ENCODE peak calls at places on chromosomes 2 and 18, in five cellular contexts. L is foreskin fibroblast, N is HFF-Myc, Y is breast epithelium, J is Peyer's patch. G is an unnamed sample.

GRCh38 chr2:113200236-113200635 is 26.5 kb downstream of the PSD4 start:
- DNase-seq in L (no peak), N (no peak), Y (no peak), J (peak), G (no peak)

GRCh38 chr2:8575810-8576423 is 105.9 kb upstream of the ID2 start:
- DNase-seq in L (no peak), N (no peak), Y (no peak), J (no peak), G (no peak)

GRCh38 chr2:149733936-149734685 is 146.5 kb upstream of the MMADHC start:
- DNase-seq in L (peak), N (no peak), Y (no peak), J (no peak), G (peak)

GRCh38 chr2:27071277-27071989 is at the start of gene OST4:
- DNase-seq in L (peak), N (peak), Y (peak), J (peak), G (peak)

GRCh38 chr2:69012310-69013122 is 463 bp upstream of the ANTXR1 start:
- DNase-seq in L (peak), N (peak), Y (peak), J (peak), G (peak)

GRCh38 chr2:240465765-240466578 is 30.5 kb downstream of the GPC1 start:
- DNase-seq in L (no peak), N (no peak), Y (peak), J (peak), G (no peak)

GRCh38 chr2:113755690-113756063 is 765 bp downstream of the SLC35F5 start:
- DNase-seq in L (peak), N (no peak), Y (no peak), J (no peak), G (no peak)

GRCh38 chr2:128568106-128568505 is 249.4 kb upstream of the HS6ST1 start:
- DNase-seq in L (no peak), N (no peak), Y (peak), J (no peak), G (no peak)

GRCh38 chr2:102346381-102347130 is 9.0 kb upstream of the IL18R1 start:
- DNase-seq in L (no peak), N (no peak), Y (no peak), J (no peak), G (no peak)

GRCh38 chr18:62735387-62735786 is 20.0 kb downstream of the PHLPP1 start:
- DNase-seq in L (no peak), N (no peak), Y (no peak), J (no peak), G (no peak)

GRCh38 chr2:30514134-30514860 is 67.3 kb downstream of the LCLAT1 start:
- DNase-seq in L (peak), N (peak), Y (no peak), J (no peak), G (peak)

GRCh38 chr2:203897544-203897943 is 30.0 kb downstream of the CTLA4 start:
- DNase-seq in L (no peak), N (no peak), Y (no peak), J (no peak), G (no peak)

GRCh38 chr2:110735366-110735765 is 3.0 kb downstream of the ACOXL start:
- DNase-seq in L (no peak), N (no peak), Y (no peak), J (no peak), G (peak)

GRCh38 chr2:152525277-152525838 is 190.4 kb downstream of the FMNL2 start:
- DNase-seq in L (peak), N (peak), Y (no peak), J (no peak), G (peak)

GRCh38 chr18:2906522-2907458 is 60.0 kb downstream of the EMILIN2 start:
- DNase-seq in L (peak), N (no peak), Y (no peak), J (peak), G (no peak)

GRCh38 chr2:227204452-227204851 is 40.0 kb downstream of the COL4A3 start:
- DNase-seq in L (no peak), N (no peak), Y (no peak), J (no peak), G (no peak)

GRCh38 chr2:149094217-149095015 is 55.9 kb downstream of the LYPD6B start:
- DNase-seq in L (no peak), N (no peak), Y (no peak), J (no peak), G (peak)

GRCh38 chr2:70616168-70616694 is 62.6 kb upstream of the TGFA start:
- DNase-seq in L (no peak), N (no peak), Y (peak), J (peak), G (no peak)

GRCh38 chr2:22904126-22904684 is 480.8 kb upstream of the KLHL29 start:
- DNase-seq in L (no peak), N (no peak), Y (no peak), J (peak), G (no peak)

GRCh38 chr2:20186078-20186854 is 38.7 kb downstream of the SDC1 start:
- DNase-seq in L (peak), N (no peak), Y (no peak), J (peak), G (no peak)

GRCh38 chr2:158650646-158651357 is 144.3 kb upstream of the DAPL1 start:
- DNase-seq in L (no peak), N (no peak), Y (no peak), J (no peak), G (no peak)

GRCh38 chr2:36403675-36404230 is 48.2 kb downstream of the CRIM1 start:
- DNase-seq in L (peak), N (peak), Y (no peak), J (no peak), G (peak)

GRCh38 chr18:62772860-62773584 is 57.7 kb downstream of the PHLPP1 start:
- DNase-seq in L (no peak), N (no peak), Y (no peak), J (no peak), G (no peak)

GRCh38 chr18:60248563-60249330 is 123.8 kb downstream of the MC4R start:
- DNase-seq in L (no peak), N (no peak), Y (no peak), J (no peak), G (no peak)

DNA sequence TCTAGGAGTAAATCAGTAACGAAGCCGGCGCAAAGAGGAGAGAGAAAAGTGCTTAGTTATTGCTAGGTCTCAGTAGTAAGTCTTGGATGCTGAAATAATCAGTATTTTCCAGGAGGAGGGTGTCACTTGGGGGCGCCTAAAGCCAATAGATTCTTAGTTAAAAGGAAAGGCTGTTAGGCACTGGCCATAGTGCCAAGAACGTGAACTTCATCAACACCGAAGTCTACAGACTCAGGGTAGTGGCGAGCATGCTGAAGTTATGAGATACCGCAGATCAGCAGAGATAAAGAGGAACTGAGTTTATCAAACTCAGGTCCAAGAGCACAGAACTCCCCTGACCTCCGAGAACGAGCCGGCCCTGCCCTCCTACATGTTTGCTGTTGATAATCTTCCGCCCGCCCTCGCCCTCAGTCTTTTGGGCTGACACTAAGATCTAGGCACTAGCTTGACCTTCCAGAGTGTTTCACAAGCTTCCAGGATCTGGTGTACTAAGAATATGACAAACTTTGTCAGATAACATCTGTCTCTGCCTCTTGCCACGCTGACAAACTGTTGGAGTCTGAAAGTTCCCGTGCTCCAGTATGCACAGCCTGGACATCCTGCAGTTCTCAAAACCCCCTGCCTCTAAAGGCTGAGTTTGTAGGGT is 49.2 kb downstream of the CYB5A start:
- DNase-seq in L (no peak), N (no peak), Y (no peak), J (peak), G (peak)
- TF ChIP-seq CTCF in L (no peak), N (no peak), Y (no peak), J (no peak), G (no peak)

GRCh38 chr2:200242553-200242952 is 63.9 kb upstream of the SPATS2L start:
- DNase-seq in L (no peak), N (no peak), Y (no peak), J (no peak), G (no peak)
- H3K4me3 ChIP-seq in L (no peak), N (no peak), Y (no peak), J (no peak), G (no peak)

DNA sequence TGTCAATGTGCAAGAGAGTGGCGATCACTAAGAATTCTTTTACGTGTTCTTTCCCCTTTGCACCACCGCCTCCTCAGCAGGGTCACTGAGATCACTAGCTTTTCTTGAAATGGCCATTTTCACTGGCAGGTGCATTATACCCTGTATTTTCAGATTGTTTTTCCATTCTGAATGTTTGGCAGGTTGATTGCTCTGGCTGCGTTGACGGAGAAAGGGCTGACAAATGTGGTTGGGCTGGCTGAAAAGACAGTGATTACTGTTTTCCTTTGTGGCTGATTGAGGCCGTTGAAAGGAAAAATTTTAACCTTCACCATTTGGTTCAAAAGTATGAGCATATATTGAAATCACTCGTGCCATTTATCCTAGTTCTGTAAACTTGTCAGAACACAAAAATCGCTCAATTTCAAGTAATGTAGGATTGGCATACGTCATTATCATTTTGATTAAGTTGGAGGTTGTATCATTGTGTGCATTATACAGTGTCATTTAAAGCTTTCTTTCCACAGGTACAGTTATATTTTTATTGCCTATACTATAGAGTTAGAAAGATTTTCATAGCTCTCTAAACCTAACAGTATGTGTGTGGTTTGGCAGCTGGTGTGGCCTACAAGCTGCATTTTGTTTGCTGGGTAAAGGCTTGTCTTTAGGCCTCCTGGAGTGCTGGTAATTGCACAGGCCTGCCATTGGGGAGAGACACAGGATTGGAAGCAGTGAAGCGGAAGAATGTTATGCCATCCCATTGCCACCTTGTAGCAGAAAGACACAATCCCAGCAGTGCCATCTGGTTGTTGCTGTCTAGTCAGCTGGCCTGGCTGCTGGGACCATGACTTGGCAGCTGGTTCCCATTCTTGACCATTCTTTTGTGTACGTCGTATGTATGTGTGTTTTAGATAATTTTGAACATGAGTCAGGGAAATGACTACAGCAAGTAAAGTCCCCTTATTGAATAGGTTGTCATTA is 36.7 kb downstream of the DYNC1I2 start:
- DNase-seq in L (peak), N (peak), Y (no peak), J (no peak), G (peak)
- TF ChIP-seq CTCF in L (no peak), N (peak), Y (no peak), J (no peak), G (peak)

GRCh38 chr2:207504513-207505171 is 25.1 kb upstream of the CREB1 start:
- DNase-seq in L (peak), N (no peak), Y (no peak), J (no peak), G (peak)
- H3K4me3 ChIP-seq in L (no peak), N (no peak), Y (peak), J (no peak), G (no peak)

GRCh38 chr2:60880988-60881932 is at the start of gene REL:
- DNase-seq in L (peak), N (peak), Y (peak), J (peak), G (peak)
- TF ChIP-seq CTCF in L (peak), N (peak), Y (peak), J (no peak), G (no peak)

GRCh38 chr18:34370704-34371405 is 146.1 kb upstream of the NOL4 start:
- DNase-seq in L (no peak), N (no peak), Y (no peak), J (no peak), G (no peak)
- H3K4me3 ChIP-seq in L (no peak), N (no peak), Y (no peak), J (no peak), G (no peak)

G was measured in fibroblast of pulmonary artery.